ENCODE peak calls at places on chromosomes 3 and 15, in ten cellular contexts. Q, J, X, U, F, K, O, M, Z and P are unnamed samples.

GRCh38 chr15:93121994-93122910 is 33.2 kb upstream of the RGMA start:
- DNase-seq in X (no peak), Q (no peak), K (no peak), U (no peak), M (no peak), Z (no peak), J (no peak), O (peak; percentile 25), F (peak; percentile 41), P (no peak)

GRCh38 chr3:119663885-119664284 is 3.5 kb upstream of the POPDC2 start:
- DNase-seq in J (no peak), M (no peak), O (no peak), U (no peak), K (peak; percentile 24), Q (no peak), X (no peak), Z (no peak), F (no peak), P (no peak)

GRCh38 chr3:181613191-181613590 is 98.5 kb upstream of the SOX2 start:
- DNase-seq in K (no peak), F (no peak), O (no peak), Z (no peak), Q (no peak), J (no peak), M (no peak), U (no peak), X (no peak), P (no peak)

GRCh38 chr15:48954538-48954937 is 9.2 kb downstream of the SHC4 start:
- DNase-seq in O (no peak), K (peak; percentile 63), Q (peak; percentile 63), Z (no peak), U (no peak), J (no peak), F (no peak), M (no peak), X (no peak), P (no peak)

GRCh38 chr15:77016321-77016695 is 21.4 kb downstream of the PSTPIP1 start:
- DNase-seq in X (no peak), U (no peak), F (peak; percentile 45), Q (no peak), O (no peak), J (no peak), M (no peak), Z (no peak), K (no peak), P (no peak)

GRCh38 chr15:48250640-48251076 is 44.6 kb downstream of the SLC12A1 start:
- DNase-seq in J (peak; percentile 50), M (peak; percentile 20), U (no peak), Z (peak; percentile 24), Q (peak; percentile 58), O (peak; percentile 68), F (peak; percentile 30), X (peak; percentile 29), K (peak; percentile 62), P (no peak)

GRCh38 chr3:139677341-139678155 is at the start of gene NMNAT3:
- DNase-seq in M (peak; percentile 71), U (peak; percentile 90), O (peak; percentile 77), J (peak; percentile 79), X (peak; percentile 89), K (peak; percentile 70), F (peak; percentile 96), Z (peak; percentile 95), Q (peak; percentile 85), P (peak; percentile 72)

GRCh38 chr15:64586974-64587373 is 126.6 kb downstream of the ZNF609 start:
- DNase-seq in O (no peak), J (no peak), F (no peak), Z (no peak), U (no peak), K (no peak), M (no peak), X (no peak), Q (no peak), P (no peak)

GRCh38 chr15:57320543-57321220 is 55.6 kb upstream of the CGNL1 start:
- DNase-seq in Z (no peak), J (no peak), M (no peak), O (peak; percentile 59), K (no peak), Q (peak; percentile 43), X (no peak), F (peak; percentile 77), U (no peak), P (no peak)

GRCh38 chr3:37433758-37434157 is 259.4 kb upstream of the LRRFIP2 start:
- DNase-seq in M (no peak), J (no peak), O (no peak), X (no peak), Z (no peak), U (no peak), Q (no peak), K (no peak), F (no peak), P (no peak)

GRCh38 chr15:76973362-76973743 is 21.6 kb upstream of the PSTPIP1 start:
- DNase-seq in M (peak; percentile 64), X (no peak), Z (peak; percentile 41), U (peak; percentile 86), Q (peak; percentile 49), O (no peak), J (no peak), F (peak; percentile 95), K (peak; percentile 43), P (peak; percentile 32)